ENCODE peak calls at places on chromosomes 2 and 18, in eight cellular contexts. E is NCI-H2029; Z is ELR; O is NAMALWA; T is left ventricle myocardium inferior; I is fibroblast of lung; F is lower lobe of right lung; X is CD8-positive, alpha-beta T cell. R is an unnamed sample.

GRCh38 chr2:220521591-220521990 is 894.2 kb downstream of the SLC4A3 start:
- DNase-seq in E (no peak), I (no peak), Z (no peak), F (no peak), T (no peak), O (no peak), X (no peak), R (no peak)

GRCh38 chr2:74399785-74400184 is 19.7 kb upstream of the DCTN1 start:
- DNase-seq in O (peak; percentile 78), I (no peak), X (no peak), F (no peak), E (no peak), T (no peak), Z (peak; percentile 59), R (no peak)

GRCh38 chr2:225120175-225120574 is 77.9 kb upstream of the DOCK10 start:
- DNase-seq in O (no peak), X (no peak), Z (peak; percentile 78), I (peak; percentile 75), E (no peak), F (no peak), T (no peak), R (no peak)

GRCh38 chr2:56465491-56465890 is 281.7 kb downstream of the CCDC85A start:
- DNase-seq in T (no peak), I (peak; percentile 22), O (no peak), F (no peak), E (no peak), Z (peak; percentile 29), X (no peak), R (no peak)

GRCh38 chr2:26786207-26787023 is 559 bp downstream of the CENPA start:
- DNase-seq in E (no peak), Z (peak; percentile 47), T (no peak), X (no peak), F (peak; percentile 59), O (peak; percentile 58), I (no peak), R (no peak)

GRCh38 chr2:40758778-40759177 is 306.9 kb upstream of the SLC8A1 start:
- DNase-seq in Z (no peak), T (no peak), O (peak; percentile 9), I (peak; percentile 12), E (no peak), X (no peak), F (no peak), R (no peak)

GRCh38 chr18:59718108-59719057 is 21.2 kb upstream of the CCBE1 start:
- DNase-seq in X (no peak), Z (peak; percentile 99), O (no peak), E (no peak), I (peak; percentile 98), F (no peak), T (no peak), R (no peak)

GRCh38 chr2:40128796-40129195 is 323.1 kb downstream of the SLC8A1 start:
- DNase-seq in E (no peak), F (no peak), T (no peak), O (no peak), X (no peak), I (no peak), Z (peak; percentile 23), R (no peak)

GRCh38 chr2:38601463-38602135 is 1.1 kb downstream of the HNRNPLL start:
- DNase-seq in Z (peak; percentile 59), F (no peak), O (no peak), T (no peak), E (no peak), I (peak; percentile 63), X (no peak), R (no peak)

GRCh38 chr18:48853588-48853987 is 97.2 kb downstream of the SMAD7 start:
- DNase-seq in T (no peak), O (no peak), I (no peak), Z (no peak), E (no peak), F (no peak), X (no peak), R (no peak)

GRCh38 chr2:54103454-54104314 is 11.7 kb upstream of the ACYP2 start:
- DNase-seq in I (peak; percentile 63), Z (peak; percentile 90), O (peak; percentile 93), T (no peak), F (no peak), E (no peak), X (peak; percentile 37), R (no peak)

GRCh38 chr2:189407161-189407943 is 33.9 kb upstream of the WDR75 start:
- DNase-seq in E (peak; percentile 24), T (no peak), F (no peak), O (no peak), X (no peak), Z (peak; percentile 71), I (peak; percentile 84), R (no peak)

GRCh38 chr18:22977847-22978701 is 44.9 kb downstream of the RBBP8 start:
- DNase-seq in F (no peak), X (no peak), E (no peak), I (peak; percentile 94), O (no peak), T (no peak), Z (peak; percentile 91), R (no peak)

GRCh38 chr2:234411793-234412192 is 85.1 kb downstream of the ARL4C start:
- DNase-seq in X (no peak), I (no peak), T (no peak), Z (no peak), O (peak; percentile 9), E (no peak), F (no peak), R (no peak)

GRCh38 chr2:160108231-160108630 is 45.8 kb upstream of the PLA2R1 start:
- DNase-seq in T (no peak), O (no peak), F (no peak), X (no peak), Z (no peak), E (no peak), I (no peak), R (no peak)

GRCh38 chr18:8011906-8012305 is 444.8 kb downstream of the PTPRM start:
- DNase-seq in I (no peak), X (no peak), Z (peak; percentile 9), O (peak; percentile 2), T (no peak), F (no peak), E (no peak), R (no peak)

GRCh38 chr2:142165790-142166189 is 35.0 kb upstream of the LRP1B start:
- DNase-seq in Z (peak; percentile 80), O (peak; percentile 81), T (no peak), E (no peak), I (peak; percentile 49), X (no peak), F (no peak), R (no peak)

GRCh38 chr2:3059111-3059990 is 318.3 kb downstream of the EIPR1 start:
- DNase-seq in O (no peak), X (no peak), I (no peak), Z (no peak), E (no peak), F (no peak), T (no peak), R (no peak)

GRCh38 chr2:96527052-96527964 is 9.2 kb upstream of the ARID5A start:
- DNase-seq in O (peak; percentile 28), E (no peak), I (peak; percentile 33), T (no peak), X (no peak), F (no peak), Z (peak; percentile 55), R (no peak)

GRCh38 chr2:28674062-28674712 is 77.4 kb upstream of the PPP1CB start:
- DNase-seq in Z (peak; percentile 39), I (peak; percentile 68), X (no peak), O (no peak), F (no peak), T (no peak), E (no peak), R (no peak)

GRCh38 chr2:165952600-165953210 is 871 bp downstream of the TTC21B start:
- DNase-seq in X (no peak), Z (peak; percentile 35), O (peak; percentile 46), E (peak; percentile 6), F (no peak), I (peak; percentile 12), T (no peak), R (no peak)

GRCh38 chr2:196515041-196515440 is 124.5 kb upstream of the CCDC150 start:
- DNase-seq in I (no peak), O (no peak), E (peak; percentile 34), T (peak; percentile 49), F (no peak), X (no peak), Z (no peak), R (no peak)

GRCh38 chr18:50334546-50335152 is 40.2 kb upstream of the SKA1 start:
- DNase-seq in F (no peak), Z (no peak), E (no peak), I (no peak), O (peak; percentile 56), X (no peak), T (no peak), R (no peak)

GRCh38 chr2:21754164-21754788 is 630.5 kb downstream of the TDRD15 start:
- DNase-seq in I (no peak), X (no peak), Z (peak; percentile 4), E (no peak), O (peak; percentile 7), F (no peak), T (no peak), R (no peak)

GRCh38 chr2:198371902-198372611 is 567.7 kb downstream of the PLCL1 start:
- DNase-seq in Z (peak; percentile 79), F (no peak), T (no peak), I (peak; percentile 16), O (peak; percentile 57), X (no peak), E (no peak), R (no peak)

GRCh38 chr2:237315170-237315880 is 98.6 kb downstream of the COL6A3 start:
- DNase-seq in I (peak; percentile 98), X (no peak), T (peak; percentile 91), Z (peak; percentile 83), F (peak; percentile 80), O (no peak), E (no peak), R (no peak)

GRCh38 chr18:58758606-58759005 is 87.3 kb downstream of the MALT1 start:
- DNase-seq in X (no peak), I (no peak), E (no peak), F (no peak), Z (no peak), T (no peak), O (no peak), R (no peak)

GRCh38 chr18:8794133-8794986 is 89.0 kb downstream of the MTCL1 start:
- DNase-seq in O (no peak), X (no peak), T (no peak), E (no peak), F (no peak), I (peak; percentile 97), Z (peak; percentile 77), R (no peak)

GRCh38 chr2:207253946-207254345 is 88.2 kb upstream of the KLF7 start:
- DNase-seq in O (no peak), F (no peak), Z (peak; percentile 97), T (no peak), I (peak; percentile 98), E (no peak), X (no peak), R (no peak)

GRCh38 chr2:49129034-49129433 is 25.3 kb downstream of the FSHR start:
- DNase-seq in F (no peak), Z (no peak), X (no peak), I (no peak), E (no peak), T (no peak), O (no peak), R (no peak)

GRCh38 chr2:50347355-50348044 is 684.4 kb downstream of the NRXN1 start:
- DNase-seq in F (no peak), X (no peak), Z (no peak), I (peak; percentile 3), O (no peak), E (no peak), T (no peak), R (no peak)

GRCh38 chr18:12121175-12122095 is 27.8 kb downstream of the ANKRD62 start:
- DNase-seq in X (no peak), I (no peak), T (no peak), Z (peak; percentile 23), O (peak; percentile 23), E (no peak), F (no peak), R (no peak)

GRCh38 chr2:238042849-238043584 is 17.8 kb upstream of the SCLY start:
- DNase-seq in I (no peak), X (no peak), F (no peak), T (peak; percentile 20), O (no peak), E (no peak), Z (no peak), R (no peak)

GRCh38 chr2:223674998-223675609 is 72.9 kb upstream of the SCG2 start:
- DNase-seq in I (peak; percentile 20), T (no peak), F (no peak), E (no peak), X (no peak), Z (peak; percentile 63), O (peak; percentile 9), R (no peak)

R was measured in CD14-positive monocyte.